ENCODE peak calls at places on chromosomes 7 and 10, in nine cellular contexts. T, C, M, P, J, H, X, F and S are unnamed samples.

GRCh38 chr7:70325509-70326101 is 727.3 kb downstream of the AUTS2 start:
- DNase-seq in T (peak), C (no peak), M (no peak), P (no peak), J (no peak), H (peak), X (no peak), F (peak), S (no peak)

GRCh38 chr7:2116903-2117680 is 115.7 kb downstream of the MAD1L1 start:
- DNase-seq in T (peak), C (no peak), M (no peak), P (no peak), J (peak), H (peak), X (no peak), F (peak), S (no peak)

GRCh38 chr10:98445200-98445812 is 1.4 kb downstream of the HPS1 start:
- DNase-seq in T (no peak), C (no peak), M (no peak), P (peak), J (no peak), H (no peak), X (no peak), F (no peak), S (no peak)

GRCh38 chr10:42783181-42783549 is 570 bp downstream of the BMS1 start:
- DNase-seq in T (peak), C (peak), M (no peak), P (no peak), J (peak), H (peak), X (no peak), F (peak), S (no peak)

GRCh38 chr10:110901954-110902819 is 16.8 kb downstream of the BBIP1 start:
- DNase-seq in T (peak), C (no peak), M (no peak), P (no peak), J (no peak), H (peak), X (peak), F (peak), S (no peak)

GRCh38 chr10:2111936-2112335 is 374.6 kb upstream of the ADARB2 start:
- DNase-seq in T (peak), C (no peak), M (no peak), P (no peak), J (no peak), H (peak), X (no peak), F (no peak), S (no peak)

GRCh38 chr10:127855976-127856375 is 36.8 kb downstream of the CLRN3 start:
- DNase-seq in T (no peak), C (no peak), M (no peak), P (no peak), J (no peak), H (no peak), X (no peak), F (no peak), S (no peak)

GRCh38 chr7:90825779-90826178 is 229.7 kb downstream of the CDK14 start:
- DNase-seq in T (peak), C (no peak), M (no peak), P (no peak), J (no peak), H (peak), X (no peak), F (peak), S (no peak)

GRCh38 chr10:52729259-52730104 is 43.1 kb downstream of the MBL2 start:
- DNase-seq in T (peak), C (no peak), M (no peak), P (no peak), J (peak), H (peak), X (peak), F (peak), S (peak)

GRCh38 chr10:129740532-129741279 is 223.4 kb downstream of the EBF3 start:
- DNase-seq in T (no peak), C (no peak), M (no peak), P (no peak), J (no peak), H (no peak), X (no peak), F (no peak), S (no peak)

GRCh38 chr7:11193131-11193867 is 219.6 kb downstream of the PHF14 start:
- DNase-seq in T (peak), C (no peak), M (no peak), P (no peak), J (peak), H (peak), X (no peak), F (peak), S (no peak)

GRCh38 chr7:1368150-1368681 is 91.1 kb downstream of the MICALL2 start:
- DNase-seq in T (no peak), C (no peak), M (no peak), P (no peak), J (no peak), H (no peak), X (no peak), F (no peak), S (no peak)

GRCh38 chr10:70752571-70752970 is 32.6 kb downstream of the TBATA start:
- DNase-seq in T (no peak), C (no peak), M (no peak), P (no peak), J (no peak), H (no peak), X (no peak), F (no peak), S (no peak)